ENCODE peak calls at places on chromosomes 12 and 14, in six cellular contexts. H, R, A, C, O and D are unnamed samples.

GRCh38 chr12:93139028-93139665 is 210.1 kb upstream of the EEA1 start:
- DNase-seq in A (no peak), O (no peak), H (no peak), C (no peak), R (no peak), D (no peak)

GRCh38 chr12:116650062-116650461 is 87.8 kb downstream of the SPRING1 start:
- DNase-seq in C (no peak), H (no peak), A (no peak), R (no peak), O (no peak), D (no peak)

GRCh38 chr14:102063092-102063807 is 23.6 kb downstream of the HSP90AA1 start:
- DNase-seq in C (peak; percentile 89), A (peak; percentile 91), R (peak; percentile 86), H (peak; percentile 86), O (peak; percentile 69), D (peak; percentile 91)

GRCh38 chr12:84807249-84807648 is 105.3 kb downstream of the SLC6A15 start:
- DNase-seq in H (no peak), A (peak; percentile 65), C (peak; percentile 80), O (no peak), R (no peak), D (no peak)

GRCh38 chr12:74365178-74365964 is 172.3 kb upstream of the ATXN7L3B start:
- DNase-seq in C (peak; percentile 37), A (peak; percentile 43), O (no peak), R (no peak), H (peak; percentile 11), D (peak; percentile 16)

GRCh38 chr12:53241623-53242412 is 9.8 kb upstream of the RARG start:
- DNase-seq in C (no peak), R (no peak), H (no peak), A (no peak), O (no peak), D (no peak)

GRCh38 chr12:91920276-91920675 is 225.4 kb downstream of the BTG1 start:
- DNase-seq in O (no peak), C (peak; percentile 21), R (no peak), H (peak; percentile 18), A (peak; percentile 22), D (peak; percentile 64)

GRCh38 chr12:94551810-94552209 is 92.1 kb upstream of the CEP83 start:
- DNase-seq in O (no peak), C (no peak), R (no peak), H (no peak), A (no peak), D (no peak)

GRCh38 chr12:70652451-70652850 is 15.2 kb upstream of the PTPRB start:
- DNase-seq in R (no peak), H (no peak), C (no peak), A (no peak), O (no peak), D (no peak)

GRCh38 chr14:62692490-62693106 is 352.7 kb downstream of the KCNH5 start:
- DNase-seq in A (no peak), H (no peak), C (peak; percentile 34), R (no peak), O (no peak), D (peak; percentile 12)

GRCh38 chr12:120037851-120038250 is 48.8 kb downstream of the BICDL1 start:
- DNase-seq in C (no peak), R (no peak), H (no peak), A (no peak), O (no peak), D (no peak)

GRCh38 chr14:92635031-92635430 is 113.4 kb downstream of the LGMN start:
- DNase-seq in O (no peak), R (no peak), C (no peak), H (no peak), A (no peak), D (no peak)

GRCh38 chr12:53791735-53792326 is 40.1 kb upstream of the CISTR start:
- DNase-seq in C (no peak), A (no peak), R (no peak), H (no peak), O (no peak), D (peak; percentile 19)

GRCh38 chr12:24499151-24500146 is 449.5 kb downstream of the BCAT1 start:
- DNase-seq in C (peak; percentile 44), R (no peak), H (no peak), A (peak; percentile 42), O (peak; percentile 4), D (peak; percentile 88)

GRCh38 chr14:46580941-46581671 is 70.5 kb downstream of the RPL10L start:
- DNase-seq in O (no peak), C (peak; percentile 38), A (peak; percentile 37), R (no peak), H (peak; percentile 9), D (peak; percentile 5)

GRCh38 chr12:88570103-88570502 is 10.2 kb downstream of the KITLG start:
- DNase-seq in C (peak; percentile 59), H (no peak), O (no peak), R (no peak), A (peak; percentile 63), D (peak; percentile 70)

GRCh38 chr14:89186850-89187376 is 230.1 kb downstream of the FOXN3 start:
- DNase-seq in C (peak; percentile 4), A (no peak), R (no peak), H (peak; percentile 82), O (no peak), D (no peak)

GRCh38 chr12:127677537-127678131 is 589.3 kb upstream of the TMEM132C start:
- DNase-seq in H (peak; percentile 70), O (peak; percentile 57), A (peak; percentile 84), R (peak; percentile 41), C (peak; percentile 37), D (peak; percentile 68)

GRCh38 chr12:14567311-14568195 is at the start of gene PLBD1:
- DNase-seq in A (no peak), H (peak; percentile 50), C (peak; percentile 11), R (peak; percentile 81), O (no peak), D (peak; percentile 54)

GRCh38 chr14:60195179-60195810 is 30.1 kb upstream of the DHRS7 start:
- DNase-seq in H (no peak), R (no peak), A (no peak), C (no peak), O (no peak), D (no peak)
- TF ChIP-seq CTCF in H (no peak), R (peak; percentile 54), A (no peak), C (no peak), O (no peak), D (no peak)

GRCh38 chr14:87066221-87066817 is 926.7 kb downstream of the GALC start:
- DNase-seq in C (peak; percentile 22), H (no peak), A (no peak), R (no peak), O (no peak), D (no peak)

GRCh38 chr14:87065366-87065765 is 927.6 kb downstream of the GALC start:
- DNase-seq in A (no peak), O (no peak), R (no peak), C (no peak), H (no peak), D (no peak)

GRCh38 chr14:87067061-87067460 is 925.9 kb downstream of the GALC start:
- DNase-seq in H (no peak), C (no peak), O (no peak), A (no peak), R (no peak), D (no peak)

GRCh38 chr14:87063181-87063580 is 929.8 kb downstream of the GALC start:
- DNase-seq in C (peak; percentile 61), O (no peak), A (no peak), R (no peak), H (no peak), D (no peak)

DNA sequence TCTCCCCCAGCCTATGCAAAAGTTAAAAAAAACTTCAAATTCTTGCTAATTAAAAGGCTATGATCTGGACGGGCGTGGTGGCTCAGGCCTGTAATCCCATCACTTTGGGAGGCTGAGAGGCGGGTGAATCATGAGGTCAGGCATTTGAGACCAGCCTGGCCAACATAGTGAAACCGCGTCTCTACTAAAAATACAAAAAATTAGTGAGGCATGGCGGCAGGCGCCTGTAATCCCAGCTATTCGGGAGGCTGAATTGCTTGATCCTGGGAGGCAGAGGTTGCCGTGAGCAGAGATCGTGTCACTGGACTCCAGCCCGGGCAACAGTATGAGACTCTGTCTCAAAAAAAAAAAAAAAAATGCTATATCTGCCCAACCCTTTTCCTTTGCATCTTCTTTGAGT is 925.4 kb downstream of the GALC start:
- DNase-seq in R (no peak), C (no peak), O (no peak), A (no peak), H (no peak), D (no peak)
- H3K4me3 ChIP-seq in R (no peak overlapping the region), C (no peak overlapping the region), O (no peak overlapping the region), A (no peak overlapping the region), H (no peak overlapping the region), D (no peak overlapping the region)

GRCh38 chr14:94650444-94650775 is 38.2 kb downstream of the SERPINA3 start:
- DNase-seq in A (no peak), C (no peak), H (no peak), R (no peak), O (no peak), D (no peak)
- TF ChIP-seq CTCF in A (no peak), C (no peak), H (no peak), R (no peak), O (no peak), D (no peak)

GRCh38 chr12:64583395-64584172 is 26.7 kb upstream of the RASSF3 start:
- DNase-seq in A (no peak), O (no peak), R (no peak), C (no peak), H (peak; percentile 48), D (peak; percentile 70)
- H3K4me3 ChIP-seq in A (no peak overlapping the region), O (no peak overlapping the region), R (peak overlapping the region; percentile 42), C (no peak overlapping the region), H (peak overlapping the region; percentile 31), D (peak overlapping the region; percentile 1)

GRCh38 chr14:48974994-48975393 is 611.2 kb downstream of the RPS29 start:
- DNase-seq in C (no peak), H (no peak), A (no peak), R (no peak), O (no peak), D (no peak)
- TF ChIP-seq CTCF in C (no peak), H (no peak), A (no peak), R (no peak), O (no peak), D (no peak)